ENCODE peak calls at places on chromosome 4, in four cellular contexts. C is hepatocyte, A is stomach, S is sigmoid colon. Z is an unnamed sample. For H3K27me3, the result is how much of the 10 kb centered on the place peaks cover.

GRCh38 chr4:76606662-76607265 is 171.7 kb downstream of the SHROOM3 start:
- DNase-seq in C (peak), A (no peak), S (no peak), Z (no peak)

GRCh38 chr4:158786155-158786581 is 17.3 kb downstream of the FNIP2 start:
- DNase-seq in C (no peak), A (no peak), S (no peak), Z (no peak)

GRCh38 chr4:89100853-89101252 is 10.5 kb upstream of the TIGD2 start:
- DNase-seq in C (no peak), A (no peak), S (no peak), Z (no peak)

GRCh38 chr4:106909776-106910175 is 126.3 kb downstream of the DKK2 start:
- DNase-seq in C (no peak), A (no peak), S (no peak), Z (no peak)

GRCh38 chr4:81631958-81632439 is 160.3 kb upstream of the RASGEF1B start:
- DNase-seq in C (peak), A (no peak), S (no peak), Z (no peak)

GRCh38 chr4:78661923-78662521 is 110.5 kb downstream of the ANXA3 start:
- DNase-seq in C (peak), A (no peak), S (no peak), Z (peak)

GRCh38 chr4:155629183-155629825 is 37.3 kb upstream of the GUCY1A1 start:
- DNase-seq in C (no peak), A (no peak), S (no peak), Z (no peak)

GRCh38 chr4:117699595-117699994 is 334.7 kb upstream of the NDST3 start:
- DNase-seq in C (no peak), A (no peak), S (no peak), Z (no peak)

GRCh38 chr4:38160487-38161207 is 200.4 kb downstream of the PTTG2 start:
- DNase-seq in C (peak), A (no peak), S (peak), Z (peak)

GRCh38 chr4:87339440-87339839 is 16.8 kb upstream of the HSD17B13 start:
- DNase-seq in C (no peak), A (no peak), S (no peak), Z (no peak)
- H3K4me3 ChIP-seq in C (no peak), A (no peak), S (no peak), Z (no peak)

GRCh38 chr4:185290018-185290607 is 80.7 kb downstream of the SNX25 start:
- DNase-seq in C (no peak), A (no peak), S (no peak), Z (no peak)
- H3K27ac ChIP-seq in C (no peak), A (no peak), S (no peak), Z (no peak)

GRCh38 chr4:3863841-3864734 is 97.9 kb downstream of the ADRA2C start:
- DNase-seq in C (no peak), A (no peak), S (peak), Z (no peak)
- H3K27me3 ChIP-seq in C (under half), A (under half), S (under half), Z (under half)

GRCh38 chr4:13538427-13538973 is 5.8 kb downstream of the NKX3-2 start:
- DNase-seq in C (no peak), A (no peak), S (peak), Z (no peak)
- H3K4me3 ChIP-seq in C (no peak), A (no peak), S (peak), Z (no peak)

GRCh38 chr4:148437439-148437838 is 4.8 kb downstream of the NR3C2 start:
- DNase-seq in C (no peak), A (no peak), S (no peak), Z (no peak)
- H3K27ac ChIP-seq in C (no peak), A (no peak), S (no peak), Z (no peak)

DNA sequence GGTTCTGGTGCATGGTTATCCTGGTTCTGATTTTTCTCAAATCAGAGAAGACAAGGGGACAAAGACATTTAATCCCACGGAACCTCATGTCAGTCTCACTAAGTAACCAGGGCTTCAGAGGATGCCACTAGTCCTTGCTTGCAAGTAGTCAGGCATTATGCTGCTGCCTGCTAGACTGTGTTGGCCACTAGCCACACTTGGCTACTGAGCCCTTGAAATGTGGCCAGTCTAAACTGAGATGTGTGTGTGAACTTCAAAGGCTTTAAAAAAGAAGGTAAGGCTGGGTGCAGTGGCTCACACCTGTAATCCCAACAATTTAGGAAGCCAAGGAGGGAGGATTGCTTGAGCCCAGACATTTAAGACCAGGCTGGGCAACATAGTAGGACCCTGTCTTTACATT is 48.6 kb upstream of the IGFBP7 start:
- DNase-seq in C (no peak), A (peak), S (no peak), Z (no peak)
- H3K27me3 ChIP-seq in C (under half), A (under half), S (under half), Z (under half)

GRCh38 chr4:3019471-3019870 is 54.9 kb downstream of the HTT-AS start:
- DNase-seq in C (no peak), A (no peak), S (no peak), Z (no peak)
- H3K4me3 ChIP-seq in C (no peak), A (no peak), S (no peak), Z (no peak)

DNA sequence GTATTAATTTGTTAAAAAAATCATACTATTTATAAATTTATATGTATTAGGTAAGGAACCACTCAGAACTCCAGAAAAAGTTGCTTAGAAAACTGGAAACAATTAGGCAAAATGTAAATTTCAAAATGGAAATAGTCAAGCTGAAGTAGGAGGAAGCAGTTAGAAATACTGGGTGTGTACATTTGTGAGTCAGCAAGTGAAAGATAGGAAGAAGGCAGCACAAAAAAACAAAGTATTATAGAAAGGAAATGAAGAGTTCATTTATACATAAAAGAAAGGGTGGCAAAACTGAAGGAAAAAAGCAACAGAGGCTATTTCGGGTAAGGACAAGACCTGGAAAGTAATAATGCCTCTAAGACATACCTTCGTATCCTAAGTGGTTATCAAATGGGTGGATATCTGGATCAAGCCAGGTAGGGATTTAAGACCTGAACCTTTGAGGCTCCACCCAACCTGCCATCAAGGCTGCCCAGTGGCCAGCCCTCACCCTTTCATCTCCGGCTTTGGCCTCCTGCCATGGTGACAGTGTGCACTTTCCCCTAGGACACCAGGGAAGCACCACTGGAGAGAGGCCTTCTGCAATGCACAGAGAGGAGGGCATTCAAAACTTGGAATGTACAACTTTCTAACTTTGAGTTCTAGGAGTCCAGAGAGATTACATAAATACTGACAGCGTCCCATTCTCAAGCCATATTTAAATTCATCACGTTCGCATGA is at the start of gene LRRC66:
- DNase-seq in C (peak), A (peak), S (no peak), Z (peak)
- H3K27ac ChIP-seq in C (peak), A (peak), S (no peak), Z (peak)

Z was measured in small intestine.